ENCODE peak calls at places on chromosomes 6 and 20, in five cellular contexts. M is cerebellum; Y is CD4-positive, alpha-beta memory T cell; R is non-pigmented ciliary epithelial cell; G is HEK293T. E is an unnamed sample.

GRCh38 chr6:113997106-113997505 is 26.2 kb upstream of the HDAC2 start:
- DNase-seq in M (no peak), Y (no peak), R (peak; percentile 67), G (no peak), E (no peak)

GRCh38 chr20:63321148-63321831 is 28.3 kb downstream of the COL20A1 start:
- DNase-seq in M (no peak), Y (no peak), R (no peak), G (no peak), E (no peak)

GRCh38 chr6:30625511-30625910 is 1.2 kb upstream of the ATAT1 start:
- DNase-seq in M (no peak), Y (no peak), R (no peak), G (no peak), E (no peak)

GRCh38 chr6:75546401-75546800 is 52.8 kb upstream of the FILIP1 start:
- DNase-seq in M (no peak), Y (peak; percentile 3), R (no peak), G (no peak), E (no peak)

GRCh38 chr6:19327246-19327645 is 509.9 kb upstream of the ID4 start:
- DNase-seq in M (no peak), Y (no peak), R (no peak), G (no peak), E (no peak)

GRCh38 chr6:63804381-63804956 is 168.9 kb downstream of the PHF3 start:
- DNase-seq in M (no peak), Y (no peak), R (peak; percentile 81), G (no peak), E (no peak)

GRCh38 chr6:112618796-112619195 is 271.7 kb downstream of the RFPL4B start:
- DNase-seq in M (no peak), Y (no peak), R (no peak), G (peak; percentile 28), E (no peak)

GRCh38 chr6:113464959-113465358 is 392.2 kb upstream of the MARCKS start:
- DNase-seq in M (no peak), Y (no peak), R (peak; percentile 55), G (no peak), E (no peak)

GRCh38 chr6:13579911-13580310 is 5.5 kb downstream of the SIRT5 start:
- DNase-seq in M (no peak), Y (no peak), R (no peak), G (no peak), E (no peak)

GRCh38 chr20:41078329-41078728 is 49.7 kb downstream of the TOP1 start:
- DNase-seq in M (no peak), Y (no peak), R (peak; percentile 20), G (no peak), E (no peak)

GRCh38 chr6:125251516-125252229 is 50.1 kb downstream of the HDDC2 start:
- DNase-seq in M (no peak), Y (no peak), R (no peak), G (peak; percentile 30), E (no peak)

GRCh38 chr6:21189721-21190120 is 403.8 kb upstream of the SOX4 start:
- DNase-seq in M (no peak), Y (no peak), R (no peak), G (no peak), E (no peak)